ENCODE peak calls at places on chromosomes 5 and 9, in seven cellular contexts. K is mammary epithelial cell, Q is right atrium auricular region, N is upper lobe of right lung, B is neural progenitor cell, O is A549, W is HepG2. T is an unnamed sample.

GRCh38 chr9:134488251-134488900 is 153.2 kb upstream of the COL5A1 start:
- DNase-seq in Q (peak; percentile 81), N (peak; percentile 65), W (no peak), K (no peak), O (no peak), B (no peak), T (no peak)

GRCh38 chr9:84343111-84343521 is 2.6 kb upstream of the SLC28A3 start:
- DNase-seq in W (no peak), K (no peak), O (no peak), Q (no peak), N (no peak), B (no peak), T (no peak)

GRCh38 chr9:89410709-89411111 is 87.2 kb downstream of the SEMA4D start:
- DNase-seq in O (no peak), B (no peak), W (no peak), N (no peak), Q (no peak), K (peak; percentile 61), T (no peak)

GRCh38 chr5:171419663-171420428 is 399 bp downstream of the FGF18 start:
- DNase-seq in B (peak; percentile 87), O (peak; percentile 43), K (no peak), N (no peak), W (no peak), Q (peak; percentile 57), T (no peak)

GRCh38 chr5:149289307-149289706 is 17.6 kb downstream of the AFAP1L1 start:
- DNase-seq in W (no peak), B (no peak), K (no peak), N (no peak), Q (no peak), O (no peak), T (no peak)

GRCh38 chr5:114857951-114858401 is 311.7 kb downstream of the TRIM36 start:
- DNase-seq in Q (peak; percentile 61), W (no peak), K (no peak), N (no peak), B (peak; percentile 12), O (no peak), T (no peak)

GRCh38 chr9:88706193-88707112 is 171.5 kb downstream of the NXNL2 start:
- DNase-seq in W (peak; percentile 99), N (no peak), B (peak; percentile 31), O (no peak), Q (no peak), K (no peak), T (no peak)

GRCh38 chr5:52985306-52985705 is 3.8 kb upstream of the ITGA2 start:
- DNase-seq in N (no peak), B (no peak), W (no peak), O (no peak), K (peak; percentile 62), Q (no peak), T (no peak)

GRCh38 chr5:156181656-156182055 is 145.3 kb upstream of the SGCD start:
- DNase-seq in O (peak; percentile 96), B (no peak), K (no peak), N (no peak), W (no peak), Q (no peak), T (no peak)

GRCh38 chr9:86732514-86732913 is 214.8 kb downstream of the GAS1 start:
- DNase-seq in Q (peak; percentile 87), N (no peak), O (no peak), B (no peak), K (peak; percentile 94), W (no peak), T (no peak)

GRCh38 chr5:6432206-6432605 is 16.5 kb upstream of the UBE2QL1 start:
- DNase-seq in Q (no peak), N (no peak), K (no peak), W (no peak), B (no peak), O (no peak), T (no peak)

GRCh38 chr5:80260461-80260860 is 4.6 kb upstream of the SERINC5 start:
- DNase-seq in O (no peak), B (no peak), K (no peak), W (no peak), N (no peak), Q (no peak), T (no peak)

GRCh38 chr5:91288117-91288516 is 95.0 kb downstream of the ARRDC3 start:
- DNase-seq in W (no peak), N (no peak), B (no peak), K (no peak), Q (no peak), O (no peak), T (no peak)

GRCh38 chr5:161535762-161536161 is 10.8 kb downstream of the GABRB2 start:
- DNase-seq in B (peak; percentile 33), Q (no peak), O (no peak), K (no peak), N (no peak), W (no peak), T (peak; percentile 7)

GRCh38 chr5:159459951-159460538 is 129.8 kb upstream of the IL12B start:
- DNase-seq in Q (peak; percentile 42), W (no peak), K (peak; percentile 21), N (no peak), O (no peak), B (no peak), T (no peak)

GRCh38 chr5:45568813-45569212 is 127.4 kb downstream of the HCN1 start:
- DNase-seq in Q (no peak), N (no peak), B (no peak), O (no peak), W (no peak), K (no peak), T (no peak)

GRCh38 chr9:104269374-104269773 is 175.3 kb downstream of the SMC2 start:
- DNase-seq in B (no peak), N (no peak), O (no peak), K (no peak), Q (no peak), W (no peak), T (no peak)

GRCh38 chr9:127783111-127783621 is 2.7 kb upstream of the CDK9 start:
- DNase-seq in K (no peak), B (peak; percentile 40), Q (no peak), W (no peak), N (peak; percentile 83), O (no peak), T (peak; percentile 78)

GRCh38 chr5:170579623-170580022 is 75.8 kb downstream of the KCNIP1 start:
- DNase-seq in K (no peak), O (no peak), W (no peak), B (peak; percentile 87), N (no peak), Q (no peak), T (no peak)

GRCh38 chr9:93582115-93582514 is 5.7 kb downstream of the PHF2 start:
- DNase-seq in O (no peak), B (no peak), K (no peak), N (peak; percentile 76), Q (peak; percentile 56), W (peak; percentile 47), T (no peak)

GRCh38 chr9:120445974-120446373 is 134.0 kb downstream of the CDK5RAP2 start:
- DNase-seq in W (no peak), N (no peak), Q (no peak), O (peak; percentile 16), K (no peak), B (no peak), T (peak; percentile 7)

GRCh38 chr9:83707518-83707767 is 315 bp downstream of the UBQLN1 start:
- DNase-seq in W (no peak), Q (peak; percentile 82), K (peak; percentile 84), O (no peak), N (no peak), B (no peak), T (no peak)

GRCh38 chr5:150107909-150108447 is 21.6 kb upstream of the CSF1R start:
- DNase-seq in N (peak; percentile 22), B (no peak), O (no peak), Q (peak; percentile 53), W (no peak), K (no peak), T (no peak)

GRCh38 chr9:117555964-117556629 is 141.2 kb upstream of the ASTN2 start:
- DNase-seq in N (peak; percentile 75), K (peak; percentile 40), W (peak; percentile 60), Q (peak; percentile 60), O (peak; percentile 62), B (peak; percentile 70), T (peak; percentile 44)